ENCODE peak calls at places on chromosome 18, in five cellular contexts. One of them, this sample, is unnamed.

GRCh38 chr18:57925706-57926105 is 118.3 kb upstream of the NEDD4L start:
- DNase-seq in CD4-positive, CD25-positive, alpha-beta regulatory T cell: no peak
- DNase-seq in activated naive CD4-positive, alpha-beta T cell treated with anti-CD3 and anti-CD28 coated beads, Interleukin-2, amount 10 ng/mL, durations not matched to agents 7 days and 5 days: no peak
- DNase-seq in GM10248: no peak
- DNase-seq in neural crest cell: no peak
- DNase-seq in this sample: no peak

GRCh38 chr18:63135101-63135500 is 184.5 kb downstream of the BCL2 start:
- DNase-seq in CD4-positive, CD25-positive, alpha-beta regulatory T cell: no peak
- DNase-seq in activated naive CD4-positive, alpha-beta T cell treated with anti-CD3 and anti-CD28 coated beads, Interleukin-2, amount 10 ng/mL, durations not matched to agents 7 days and 5 days: no peak
- DNase-seq in GM10248: no peak
- DNase-seq in neural crest cell: no peak
- DNase-seq in this sample: no peak

GRCh38 chr18:6708880-6709279 is 20.6 kb upstream of the ARHGAP28 start:
- DNase-seq in CD4-positive, CD25-positive, alpha-beta regulatory T cell: no peak
- DNase-seq in activated naive CD4-positive, alpha-beta T cell treated with anti-CD3 and anti-CD28 coated beads, Interleukin-2, amount 10 ng/mL, durations not matched to agents 7 days and 5 days: no peak
- DNase-seq in GM10248: no peak
- DNase-seq in neural crest cell: no peak
- DNase-seq in this sample: no peak

GRCh38 chr18:379665-380356 is 112.0 kb upstream of the THOC1 start:
- DNase-seq in CD4-positive, CD25-positive, alpha-beta regulatory T cell: no peak
- DNase-seq in activated naive CD4-positive, alpha-beta T cell treated with anti-CD3 and anti-CD28 coated beads, Interleukin-2, amount 10 ng/mL, durations not matched to agents 7 days and 5 days: no peak
- DNase-seq in GM10248: no peak
- DNase-seq in neural crest cell: no peak
- DNase-seq in this sample: no peak

GRCh38 chr18:34707670-34708069 is 2.4 kb upstream of the DTNA start:
- DNase-seq in CD4-positive, CD25-positive, alpha-beta regulatory T cell: no peak
- DNase-seq in activated naive CD4-positive, alpha-beta T cell treated with anti-CD3 and anti-CD28 coated beads, Interleukin-2, amount 10 ng/mL, durations not matched to agents 7 days and 5 days: no peak
- DNase-seq in GM10248: no peak
- DNase-seq in neural crest cell: no peak
- DNase-seq in this sample: no peak

GRCh38 chr18:33495278-33495677 is 54.8 kb upstream of the CCDC178 start:
- DNase-seq in CD4-positive, CD25-positive, alpha-beta regulatory T cell: no peak
- DNase-seq in activated naive CD4-positive, alpha-beta T cell treated with anti-CD3 and anti-CD28 coated beads, Interleukin-2, amount 10 ng/mL, durations not matched to agents 7 days and 5 days: no peak
- DNase-seq in GM10248: no peak
- DNase-seq in neural crest cell: peak; percentile 27
- DNase-seq in this sample: peak; percentile 47

GRCh38 chr18:12838178-12838634 is 45.8 kb downstream of the PTPN2 start:
- DNase-seq in CD4-positive, CD25-positive, alpha-beta regulatory T cell: peak; percentile 27
- DNase-seq in activated naive CD4-positive, alpha-beta T cell treated with anti-CD3 and anti-CD28 coated beads, Interleukin-2, amount 10 ng/mL, durations not matched to agents 7 days and 5 days: peak; percentile 21
- DNase-seq in GM10248: peak; percentile 26
- DNase-seq in neural crest cell: no peak
- DNase-seq in this sample: peak; percentile 50

GRCh38 chr18:35524236-35524635 is 26.5 kb upstream of the INO80C start:
- DNase-seq in CD4-positive, CD25-positive, alpha-beta regulatory T cell: no peak
- DNase-seq in activated naive CD4-positive, alpha-beta T cell treated with anti-CD3 and anti-CD28 coated beads, Interleukin-2, amount 10 ng/mL, durations not matched to agents 7 days and 5 days: no peak
- DNase-seq in GM10248: no peak
- DNase-seq in neural crest cell: no peak
- DNase-seq in this sample: no peak